ENCODE peak calls at places on chromosomes 16 and 17, in nine cellular contexts. T is AG04450; L is CD4-positive, CD25-positive, alpha-beta regulatory T cell; R is LoVo; N is skeletal muscle cell; S is amygdala; O is NCI-H460; V is SW480; H is C1 segment of cervical spinal cord. A is an unnamed sample.

GRCh38 chr17:73551756-73552155 is 92.5 kb downstream of the SDK2 start:
- DNase-seq in T (no peak), L (peak; percentile 11), R (no peak), N (no peak), S (no peak), O (no peak), V (no peak), H (no peak), A (no peak)

GRCh38 chr16:46817961-46818360 is 13.0 kb downstream of the C16orf87 start:
- DNase-seq in T (no peak), L (no peak), R (no peak), N (no peak), S (no peak), O (no peak), V (no peak), H (no peak), A (no peak)

GRCh38 chr16:57591086-57591869 is 37.2 kb upstream of the ADGRG1 start:
- DNase-seq in T (no peak), L (peak; percentile 51), R (peak; percentile 77), N (peak; percentile 60), S (peak; percentile 24), O (peak; percentile 83), V (peak; percentile 94), H (no peak), A (peak; percentile 20)

GRCh38 chr16:85394511-85395206 is 218.5 kb upstream of the GSE1 start:
- DNase-seq in T (no peak), L (no peak), R (no peak), N (no peak), S (no peak), O (no peak), V (no peak), H (no peak), A (no peak)

GRCh38 chr16:80931985-80932720 is 74.5 kb downstream of the CMC2 start:
- DNase-seq in T (no peak), L (no peak), R (no peak), N (peak; percentile 56), S (peak; percentile 70), O (no peak), V (peak; percentile 47), H (no peak), A (no peak)

GRCh38 chr17:13425390-13425789 is 176.3 kb downstream of the HS3ST3A1 start:
- DNase-seq in T (no peak), L (no peak), R (no peak), N (no peak), S (no peak), O (no peak), V (no peak), H (no peak), A (no peak)

GRCh38 chr17:37019117-37019744 is 70.5 kb downstream of the AATF start:
- DNase-seq in T (no peak), L (no peak), R (no peak), N (no peak), S (no peak), O (no peak), V (no peak), H (no peak), A (no peak)

GRCh38 chr16:88437367-88437964 is 15.6 kb upstream of the ZFPM1 start:
- DNase-seq in T (no peak), L (peak; percentile 51), R (peak; percentile 20), N (no peak), S (no peak), O (no peak), V (peak; percentile 42), H (no peak), A (no peak)

GRCh38 chr16:28003021-28003865 is 60.3 kb downstream of the GSG1L start:
- DNase-seq in T (no peak), L (no peak), R (no peak), N (no peak), S (no peak), O (no peak), V (no peak), H (no peak), A (no peak)

GRCh38 chr17:70375406-70375805 is 206.1 kb downstream of the KCNJ2 start:
- DNase-seq in T (no peak), L (no peak), R (no peak), N (no peak), S (no peak), O (no peak), V (no peak), H (no peak), A (no peak)

A was measured in GM04503.